ENCODE peak calls at places on chromosomes 16 and 17, in four cellular contexts. One of them, this sample, is unnamed.

GRCh38 chr17:45319239-45319703 is 2.5 kb upstream of the MAP3K14 start:
- DNase-seq in RWPE1: peak; percentile 65
- DNase-seq in T-helper 9 cell: no peak
- DNase-seq in EL: peak; percentile 73
- DNase-seq in this sample: no peak

GRCh38 chr16:68064791-68065365 is 20.3 kb upstream of the NFATC3 start:
- DNase-seq in RWPE1: peak; percentile 70
- DNase-seq in T-helper 9 cell: peak; percentile 66
- DNase-seq in EL: peak; percentile 86
- DNase-seq in this sample: peak; percentile 64

GRCh38 chr17:45787656-45788055 is 3.5 kb downstream of the CRHR1 start:
- DNase-seq in RWPE1: no peak
- DNase-seq in T-helper 9 cell: no peak
- DNase-seq in EL: no peak
- DNase-seq in this sample: no peak

GRCh38 chr16:56336071-56336688 is 89.2 kb downstream of the AMFR start:
- DNase-seq in RWPE1: peak; percentile 34
- DNase-seq in T-helper 9 cell: no peak
- DNase-seq in EL: no peak
- DNase-seq in this sample: no peak

GRCh38 chr17:40912506-40913220 is 24.8 kb downstream of the KRT23 start:
- DNase-seq in RWPE1: no peak
- DNase-seq in T-helper 9 cell: no peak
- DNase-seq in EL: no peak
- DNase-seq in this sample: no peak

GRCh38 chr17:76733618-76733957 is 3.5 kb downstream of the SRSF2 start:
- DNase-seq in RWPE1: no peak
- DNase-seq in T-helper 9 cell: no peak
- DNase-seq in EL: no peak
- DNase-seq in this sample: no peak

GRCh38 chr16:68744744-68745280 is 7.7 kb downstream of the CDH1 start:
- DNase-seq in RWPE1: peak; percentile 74
- DNase-seq in T-helper 9 cell: no peak
- DNase-seq in EL: no peak
- DNase-seq in this sample: no peak

GRCh38 chr16:16112450-16113053 is 110.7 kb downstream of the ABCC6 start:
- DNase-seq in RWPE1: no peak
- DNase-seq in T-helper 9 cell: no peak
- DNase-seq in EL: no peak
- DNase-seq in this sample: no peak

GRCh38 chr16:26521626-26522025 is 545.1 kb upstream of the C16orf82 start:
- DNase-seq in RWPE1: no peak
- DNase-seq in T-helper 9 cell: no peak
- DNase-seq in EL: no peak
- DNase-seq in this sample: no peak

GRCh38 chr17:33330877-33331276 is 37.8 kb upstream of the ASIC2 start:
- DNase-seq in RWPE1: no peak
- DNase-seq in T-helper 9 cell: no peak
- DNase-seq in EL: no peak
- DNase-seq in this sample: no peak

GRCh38 chr17:10681866-10682446 is 15.4 kb downstream of the SCO1 start:
- DNase-seq in RWPE1: no peak
- DNase-seq in T-helper 9 cell: no peak
- DNase-seq in EL: peak; percentile 86
- DNase-seq in this sample: no peak

GRCh38 chr17:19433240-19433639 is 22.2 kb downstream of the RNF112 start:
- DNase-seq in RWPE1: no peak
- DNase-seq in T-helper 9 cell: no peak
- DNase-seq in EL: no peak
- DNase-seq in this sample: no peak

GRCh38 chr17:72176902-72177660 is 56.3 kb downstream of the SOX9 start:
- DNase-seq in RWPE1: no peak
- DNase-seq in T-helper 9 cell: no peak
- DNase-seq in EL: peak; percentile 38
- DNase-seq in this sample: no peak

GRCh38 chr16:74792225-74792624 is 17.6 kb upstream of the FA2H start:
- DNase-seq in RWPE1: no peak
- DNase-seq in T-helper 9 cell: no peak
- DNase-seq in EL: no peak
- DNase-seq in this sample: no peak

GRCh38 chr16:54630284-54630967 is 300.2 kb upstream of the IRX5 start:
- DNase-seq in RWPE1: no peak
- DNase-seq in T-helper 9 cell: no peak
- DNase-seq in EL: peak; percentile 28
- DNase-seq in this sample: no peak

This sample was measured in tibial nerve.